ENCODE peak calls at places on chromosomes 5 and 9, in seven cellular contexts. R, T, P, A, Y, X and V are unnamed samples.

GRCh38 chr9:89418882-89419641 is 78.9 kb downstream of the SEMA4D start:
- DNase-seq in X (no peak), T (no peak), R (no peak), Y (no peak), A (peak), P (no peak), V (no peak)

GRCh38 chr9:87494970-87495471 is 2.6 kb upstream of the DAPK1 start:
- DNase-seq in R (no peak), A (no peak), X (no peak), P (no peak), Y (no peak), T (no peak), V (no peak)

GRCh38 chr5:180118391-180118791 is 46.8 kb upstream of the RNF130 start:
- DNase-seq in A (no peak), Y (no peak), R (no peak), P (peak), X (no peak), T (no peak), V (no peak)

GRCh38 chr5:17378346-17378984 is 119.6 kb upstream of the TAF11L2 start:
- DNase-seq in X (no peak), T (peak), R (peak), P (no peak), Y (peak), A (no peak), V (no peak)

GRCh38 chr9:116712781-116713180 is 25.7 kb downstream of the TRIM32 start:
- DNase-seq in P (no peak), T (no peak), X (no peak), A (no peak), Y (peak), R (no peak), V (no peak)

GRCh38 chr9:69433426-69433825 is 108.4 kb downstream of the ENTREP1 start:
- DNase-seq in X (no peak), Y (no peak), A (no peak), T (no peak), R (peak), P (no peak), V (no peak)

GRCh38 chr5:73450672-73451217 is 2.2 kb upstream of the FOXD1 start:
- DNase-seq in X (no peak), A (no peak), Y (no peak), T (no peak), R (peak), P (no peak), V (no peak)

GRCh38 chr5:16617272-16617973 is 626 bp upstream of the RETREG1 start:
- DNase-seq in T (no peak), Y (peak), R (no peak), A (no peak), X (no peak), P (no peak), V (no peak)

GRCh38 chr5:136143763-136144162 is 11.1 kb downstream of the SMAD5 start:
- DNase-seq in A (no peak), P (no peak), Y (no peak), X (no peak), R (no peak), T (no peak), V (no peak)

GRCh38 chr5:134457801-134458200 is 46.1 kb upstream of the CDKN2AIPNL start:
- DNase-seq in T (no peak), X (no peak), Y (no peak), A (no peak), P (no peak), R (no peak), V (no peak)

GRCh38 chr5:75734913-75735789 is 17.9 kb upstream of the POC5 start:
- DNase-seq in R (peak), T (no peak), P (no peak), X (peak), Y (peak), A (no peak), V (no peak)

GRCh38 chr5:44862808-44863207 is 54.1 kb downstream of the MRPS30 start:
- DNase-seq in X (no peak), T (no peak), P (no peak), Y (no peak), R (peak), A (no peak), V (peak)

GRCh38 chr5:52786937-52787599 is 648 bp upstream of the ITGA1 start:
- DNase-seq in Y (peak), X (no peak), R (peak), A (no peak), P (no peak), T (no peak), V (no peak)

GRCh38 chr9:27933210-27934062 is 360.2 kb upstream of the C9orf72 start:
- DNase-seq in A (no peak), P (no peak), Y (no peak), R (no peak), X (no peak), T (no peak), V (no peak)

GRCh38 chr9:126481862-126482261 is 131.9 kb upstream of the LMX1B start:
- DNase-seq in R (no peak), A (no peak), T (no peak), P (no peak), X (no peak), Y (no peak), V (no peak)

GRCh38 chr9:126483468-126484056 is 130.2 kb upstream of the LMX1B start:
- DNase-seq in A (no peak), Y (no peak), X (no peak), P (no peak), R (no peak), T (no peak), V (no peak)

GRCh38 chr9:126479515-126479914 is 134.2 kb upstream of the LMX1B start:
- DNase-seq in R (no peak), Y (no peak), A (no peak), T (no peak), P (no peak), X (no peak), V (no peak)

GRCh38 chr9:126480810-126481209 is 132.9 kb upstream of the LMX1B start:
- DNase-seq in T (no peak), A (no peak), R (no peak), X (no peak), Y (no peak), P (no peak), V (no peak)

GRCh38 chr9:126482361-126483044 is 131.2 kb upstream of the LMX1B start:
- DNase-seq in P (no peak), X (peak), Y (peak), A (no peak), T (no peak), R (peak), V (peak)
- TF ChIP-seq CTCF in P (no peak), X (no peak), Y (no peak), A (no peak), T (no peak), R (no peak), V (peak)

GRCh38 chr5:149063017-149063687 is at the start of gene SH3TC2:
- DNase-seq in A (peak), T (no peak), P (peak), Y (peak), X (peak), R (peak), V (no peak)
- H3K4me3 ChIP-seq in A (no peak), T (no peak), P (no peak), Y (no peak), X (no peak), R (no peak), V (no peak)

DNA sequence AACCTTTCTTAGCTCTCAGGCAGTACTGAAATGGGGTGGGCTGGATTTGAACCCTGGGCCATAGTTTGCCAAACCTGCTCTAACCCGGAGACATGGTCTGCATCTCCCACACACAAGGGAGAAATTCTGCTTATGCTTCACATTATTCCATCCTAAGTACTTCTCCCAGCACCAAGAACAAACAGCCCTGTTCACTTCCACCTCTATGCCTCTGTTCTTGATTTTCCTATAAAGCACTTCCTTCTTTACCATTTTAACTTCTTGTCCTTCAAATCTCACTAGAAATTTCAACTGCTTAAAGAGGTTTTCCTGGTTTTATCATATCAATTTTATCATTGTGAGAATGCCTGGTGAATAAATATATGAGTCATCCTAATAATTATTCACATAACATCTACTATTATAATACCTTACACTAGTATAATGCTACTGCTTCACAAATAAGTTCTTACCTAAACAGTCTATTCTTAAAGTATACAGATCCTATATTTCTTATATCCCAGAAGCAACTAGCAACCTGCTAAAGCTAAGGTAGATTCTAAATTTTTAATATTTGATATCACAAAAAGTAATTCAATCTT is 12.7 kb downstream of the FEM1C start:
- DNase-seq in P (no peak), R (no peak), T (no peak), Y (no peak), A (no peak), X (no peak), V (no peak)
- TF ChIP-seq CTCF in P (no peak), R (no peak), T (no peak), Y (no peak), A (no peak), X (no peak), V (no peak)

DNA sequence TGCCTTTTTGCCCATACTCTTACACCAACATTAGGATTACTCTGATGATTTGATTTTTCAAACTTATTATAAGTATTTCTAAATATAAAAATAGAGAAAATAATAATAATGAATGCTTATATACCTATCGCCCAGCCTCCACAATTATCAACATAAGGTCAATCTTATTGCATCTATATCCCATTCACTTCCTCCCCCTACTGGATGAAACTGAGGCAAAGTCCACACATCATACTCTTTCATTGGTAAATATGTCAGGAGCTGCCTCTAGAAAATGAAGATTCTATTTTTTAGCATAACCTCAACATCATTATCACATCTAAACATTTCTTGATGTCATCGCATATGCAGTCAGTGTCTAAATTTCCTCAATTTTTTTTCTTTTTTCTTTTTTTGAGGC is 44.3 kb downstream of the SH3RF2 start:
- DNase-seq in Y (no peak), P (no peak), X (no peak), T (no peak), R (no peak), A (no peak), V (no peak)
- H3K4me3 ChIP-seq in Y (no peak), P (no peak), X (no peak), T (no peak), R (no peak), A (no peak), V (no peak)

GRCh38 chr9:4596165-4596922 is 65.8 kb upstream of the PLPP6 start:
- DNase-seq in R (no peak), T (no peak), X (no peak), A (no peak), Y (no peak), P (no peak), V (no peak)
- TF ChIP-seq CTCF in R (no peak), T (no peak), X (no peak), A (no peak), Y (no peak), P (no peak), V (no peak)

DNA sequence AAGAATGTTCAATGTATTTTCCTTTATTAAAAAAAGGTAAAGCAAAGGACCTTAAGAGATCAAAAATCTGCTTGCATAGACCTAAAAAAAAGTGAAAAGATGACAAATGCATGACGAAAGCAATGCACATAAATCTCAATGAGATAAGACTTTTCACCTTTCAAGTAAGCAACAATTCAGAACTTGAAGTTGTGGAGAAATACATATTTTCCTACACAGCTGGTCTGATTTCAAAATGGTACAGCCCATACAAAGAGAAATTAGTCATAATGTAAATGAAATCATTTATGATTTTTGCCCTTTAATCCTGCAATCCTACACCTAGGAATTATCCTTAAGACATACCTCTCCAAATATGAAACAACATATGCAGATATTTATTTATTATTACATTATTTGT is 568.0 kb downstream of the ANXA1 start:
- DNase-seq in P (no peak), X (no peak), Y (no peak), R (no peak), T (no peak), A (no peak), V (no peak)
- H3K4me3 ChIP-seq in P (no peak), X (no peak), Y (no peak), R (no peak), T (no peak), A (no peak), V (no peak)

DNA sequence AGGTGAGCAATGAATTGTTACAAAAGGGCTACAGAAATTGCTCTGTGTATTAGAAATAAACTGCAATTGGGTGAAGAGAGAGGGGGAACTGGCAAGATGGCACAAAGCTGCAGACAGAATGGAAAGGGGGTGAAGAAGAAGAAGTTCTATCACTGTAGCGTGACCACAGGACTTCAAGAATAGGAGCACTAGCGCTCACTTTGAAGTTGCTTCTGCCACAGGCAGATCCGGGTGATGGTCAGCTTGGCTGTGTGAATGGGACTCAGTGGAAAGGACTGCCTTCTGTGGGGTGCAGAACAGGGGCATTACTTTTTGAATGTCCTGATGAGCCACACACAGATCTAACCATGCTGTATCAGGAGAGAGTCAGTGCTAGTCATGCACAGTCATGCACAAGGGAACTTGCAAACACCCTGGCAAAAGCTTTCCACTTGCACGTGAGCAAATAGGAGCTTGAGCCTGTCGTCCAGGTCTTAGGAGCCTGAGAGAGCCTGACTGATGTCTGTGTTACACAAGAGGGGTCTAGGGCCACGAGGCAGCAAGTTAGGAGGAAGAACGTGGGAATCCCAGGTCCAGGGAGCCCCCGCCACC is 16.3 kb downstream of the IL5 start:
- DNase-seq in R (peak), T (no peak), P (no peak), Y (no peak), X (no peak), A (no peak), V (no peak)
- TF ChIP-seq CTCF in R (no peak), T (no peak), P (no peak), Y (no peak), X (no peak), A (no peak), V (no peak)

DNA sequence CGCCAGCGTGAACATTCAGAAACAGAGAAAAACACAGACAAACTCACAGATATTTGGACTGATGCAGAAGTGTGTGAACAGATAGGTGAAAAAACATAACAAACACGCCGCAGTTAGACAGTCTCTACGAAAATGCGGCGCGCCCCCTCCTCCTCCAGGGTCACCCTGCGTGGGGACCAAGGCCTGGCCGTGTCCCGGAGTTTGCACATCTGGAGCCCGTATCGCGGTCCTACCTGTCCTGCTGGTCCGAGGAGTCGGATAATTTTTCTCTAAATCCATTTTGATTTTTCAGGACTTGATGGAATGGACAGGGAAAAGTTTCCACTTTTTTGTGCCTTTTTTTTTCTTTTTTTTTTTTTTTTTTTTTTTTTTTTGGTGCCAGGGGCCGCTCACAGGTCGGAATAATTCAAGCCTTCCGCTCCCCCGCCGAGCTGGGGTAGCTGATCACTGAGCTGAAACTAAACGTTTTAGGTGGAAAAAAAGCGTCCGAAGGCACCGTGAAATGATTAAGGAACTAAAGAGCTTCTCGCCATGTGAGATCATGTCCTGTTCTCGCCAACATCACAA is at the start of gene PAX5:
- DNase-seq in T (no peak), P (no peak), R (no peak), Y (no peak), X (no peak), A (peak), V (no peak)
- H3K4me3 ChIP-seq in T (no peak), P (peak), R (no peak), Y (no peak), X (peak), A (no peak), V (no peak)

DNA sequence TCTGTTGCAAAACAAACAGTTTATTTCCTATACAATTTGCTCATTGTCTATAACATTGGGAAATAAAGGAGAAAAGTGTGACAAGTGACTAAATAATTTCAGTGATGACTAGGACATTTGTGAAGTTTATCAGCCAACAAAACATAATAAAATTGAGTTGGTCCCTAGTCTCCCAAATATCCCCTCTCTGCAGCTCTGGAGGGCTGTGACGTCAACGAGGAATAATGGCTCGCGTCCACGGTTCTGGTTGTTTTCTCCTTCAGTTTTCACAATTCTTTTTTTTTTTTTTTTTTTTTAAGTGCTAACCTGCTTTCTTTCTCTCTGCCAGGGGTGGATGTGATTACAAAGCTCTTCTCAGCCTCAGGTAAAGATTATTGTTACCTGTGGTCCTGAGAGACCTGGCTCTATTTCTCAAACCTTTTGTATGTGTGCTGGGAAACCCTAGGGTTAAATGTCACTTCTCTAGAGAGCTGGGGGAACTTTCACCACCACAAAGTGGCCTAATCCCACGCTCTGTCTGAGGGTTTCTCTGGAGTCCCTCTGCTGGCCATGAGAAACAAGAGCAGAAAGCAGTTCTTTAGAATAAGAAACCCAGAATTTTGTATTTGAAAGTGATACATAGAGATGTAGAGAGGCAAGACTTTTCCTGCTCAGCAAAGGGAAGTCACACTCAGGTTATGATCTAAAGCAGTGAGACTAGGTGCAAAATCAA is 36.2 kb upstream of the ANKRD55 start:
- DNase-seq in X (peak), Y (peak), P (no peak), T (no peak), R (peak), A (no peak), V (no peak)
- TF ChIP-seq CTCF in X (peak), Y (peak), P (peak), T (peak), R (peak), A (no peak), V (peak)